ENCODE peak calls at places on chromosomes 13 and 19, in five cellular contexts. V is stimulated activated CD4-positive, alpha-beta T cell treated with anti-CD3 and anti-CD28 coated beads, TNF-alpha, amount 100 ng/mL, for 4 hours; M is activated gamma-delta T cell treated with anti-CD3 and anti-CD28 coated beads, Interleukin-2, amount 50 U/mL, for 16 hours; Z is nucleus accumbens; X is fibroblast of pulmonary artery. J is an unnamed sample.

GRCh38 chr13:27533155-27533643 is 82.8 kb upstream of the MTIF3 start:
- DNase-seq in V (peak; percentile 12), M (peak; percentile 20), Z (peak; percentile 48), X (peak; percentile 82), J (no peak)

GRCh38 chr19:6536138-6536671 is 5.4 kb downstream of the TNFSF9 start:
- DNase-seq in V (peak; percentile 20), M (peak; percentile 67), Z (no peak), X (peak; percentile 38), J (peak; percentile 49)

GRCh38 chr19:43681826-43682225 is 11.9 kb upstream of the PLAUR start:
- DNase-seq in V (no peak), M (no peak), Z (no peak), X (no peak), J (no peak)

GRCh38 chr19:944663-945241 is 18.9 kb downstream of the ARID3A start:
- DNase-seq in V (no peak), M (no peak), Z (no peak), X (no peak), J (no peak)

GRCh38 chr19:38073806-38074685 is 150.0 kb downstream of the DPF1 start:
- DNase-seq in V (no peak), M (no peak), Z (no peak), X (no peak), J (no peak)

GRCh38 chr13:114026128-114026880 is 52.4 kb upstream of the C13orf46 start:
- DNase-seq in V (no peak), M (no peak), Z (no peak), X (no peak), J (no peak)

GRCh38 chr19:58581227-58582141 is 8.3 kb upstream of the MZF1 start:
- DNase-seq in V (peak; percentile 85), M (peak; percentile 85), Z (no peak), X (peak; percentile 91), J (peak; percentile 85)

GRCh38 chr19:19420570-19421301 is 15.3 kb downstream of the GATAD2A start:
- DNase-seq in V (no peak), M (peak; percentile 41), Z (no peak), X (no peak), J (no peak)

GRCh38 chr13:113951246-113951999 is 22.5 kb downstream of the C13orf46 start:
- DNase-seq in V (peak; percentile 14), M (no peak), Z (peak; percentile 16), X (peak; percentile 76), J (no peak)

GRCh38 chr13:99459101-99459500 is 42.2 kb upstream of the TM9SF2 start:
- DNase-seq in V (no peak), M (no peak), Z (no peak), X (no peak), J (no peak)

GRCh38 chr13:43269037-43269476 is 245.7 kb downstream of the DNAJC15 start:
- DNase-seq in V (no peak), M (no peak), Z (no peak), X (peak; percentile 97), J (no peak)

GRCh38 chr13:68390987-68391386 is 1160.9 kb upstream of the PCDH9 start:
- DNase-seq in V (no peak), M (no peak), Z (no peak), X (no peak), J (no peak)

GRCh38 chr13:75091707-75092106 is 390.3 kb downstream of the TBC1D4 start:
- DNase-seq in V (no peak), M (no peak), Z (no peak), X (no peak), J (no peak)

GRCh38 chr13:67097856-67098255 is 132.3 kb downstream of the PCDH9 start:
- DNase-seq in V (no peak), M (no peak), Z (no peak), X (no peak), J (no peak)

GRCh38 chr13:110869231-110869804 is 45.6 kb downstream of the ANKRD10 start:
- DNase-seq in V (no peak), M (no peak), Z (no peak), X (no peak), J (no peak)

GRCh38 chr19:48492925-48493717 is 18.5 kb downstream of the LMTK3 start:
- DNase-seq in V (peak; percentile 62), M (peak; percentile 59), Z (peak; percentile 51), X (peak; percentile 99), J (peak; percentile 69)

GRCh38 chr19:33524024-33524664 is 2.6 kb upstream of the PEPD start:
- DNase-seq in V (no peak), M (no peak), Z (no peak), X (no peak), J (no peak)

GRCh38 chr13:99559560-99559959 is 58.3 kb downstream of the TM9SF2 start:
- DNase-seq in V (no peak), M (no peak), Z (no peak), X (no peak), J (no peak)

GRCh38 chr13:49638416-49639072 is 10.2 kb downstream of the ARL11 start:
- DNase-seq in V (no peak), M (no peak), Z (no peak), X (no peak), J (no peak)

GRCh38 chr19:12783849-12784393 is 7.4 kb upstream of the JUNB start:
- DNase-seq in V (no peak), M (no peak), Z (no peak), X (no peak), J (no peak)

GRCh38 chr13:49784886-49785570 is 7.5 kb downstream of the KPNA3 start:
- DNase-seq in V (no peak), M (no peak), Z (no peak), X (no peak), J (no peak)

GRCh38 chr19:57389194-57389729 is 392 bp upstream of the ZNF548 start:
- DNase-seq in V (no peak), M (no peak), Z (no peak), X (no peak), J (no peak)

GRCh38 chr13:102922184-102922583 is 76.4 kb downstream of the ERCC5 start:
- DNase-seq in V (no peak), M (no peak), Z (no peak), X (no peak), J (no peak)

GRCh38 chr13:99289265-99289664 is 17.9 kb downstream of the GPR183 start:
- DNase-seq in V (no peak), M (no peak), Z (no peak), X (no peak), J (no peak)

GRCh38 chr13:33676700-33677048 is 141.3 kb upstream of the RFC3 start:
- DNase-seq in V (no peak), M (no peak), Z (no peak), X (peak; percentile 67), J (no peak)

GRCh38 chr13:85277753-85278152 is 521.5 kb downstream of the SLITRK6 start:
- DNase-seq in V (no peak), M (no peak), Z (no peak), X (peak; percentile 40), J (no peak)

GRCh38 chr19:39082745-39083598 is 1.2 kb upstream of the ACP7 start:
- DNase-seq in V (no peak), M (no peak), Z (peak; percentile 11), X (no peak), J (no peak)

GRCh38 chr13:78638216-78638615 is 20.7 kb downstream of the OBI1 start:
- DNase-seq in V (no peak), M (no peak), Z (no peak), X (no peak), J (no peak)

GRCh38 chr13:75797719-75798118 is 161.6 kb downstream of the LMO7 start:
- DNase-seq in V (no peak), M (no peak), Z (no peak), X (no peak), J (no peak)

GRCh38 chr13:23743269-23743668 is 145.9 kb downstream of the MIPEP start:
- DNase-seq in V (no peak), M (no peak), Z (no peak), X (no peak), J (no peak)

GRCh38 chr13:88925954-88926353 is 1254.8 kb downstream of the SLITRK5 start:
- DNase-seq in V (no peak), M (no peak), Z (no peak), X (no peak), J (no peak)

GRCh38 chr19:50519006-50519575 is 5.4 kb upstream of the ASPDH start:
- DNase-seq in V (no peak), M (no peak), Z (no peak), X (no peak), J (no peak)

GRCh38 chr19:50324331-50324730 is 4.8 kb downstream of the KCNC3 start:
- DNase-seq in V (no peak), M (no peak), Z (no peak), X (no peak), J (no peak)

GRCh38 chr13:29496241-29496712 is 99.2 kb downstream of the SLC7A1 start:
- DNase-seq in V (no peak), M (no peak), Z (no peak), X (peak; percentile 46), J (no peak)

J was measured in activated CD4-positive, alpha-beta T cell treated with anti-CD3 and anti-CD28 coated beads for 1 hour.